ENCODE peak calls at places on chromosomes 16 and 17, in four cellular contexts. L is DMS79 treated with DMSO at 0.1 percent for 48 hours; Q is CD4-positive, alpha-beta T cell; P is T-helper 1 cell. Z is an unnamed sample.

GRCh38 chr17:15978606-15979005 is 20.9 kb downstream of the ZSWIM7 start:
- DNase-seq in L (no peak), Q (no peak), P (no peak), Z (no peak)

GRCh38 chr16:10494343-10495030 is 85.9 kb downstream of the EMP2 start:
- DNase-seq in L (no peak), Q (no peak), P (no peak), Z (no peak)

GRCh38 chr17:73480740-73481139 is 163.5 kb downstream of the SDK2 start:
- DNase-seq in L (no peak), Q (no peak), P (no peak), Z (no peak)

GRCh38 chr17:32323784-32324590 is 18.0 kb downstream of the C17orf75 start:
- DNase-seq in L (no peak), Q (no peak), P (no peak), Z (no peak)

GRCh38 chr17:21240375-21241055 is 12.7 kb downstream of the NATD1 start:
- DNase-seq in L (no peak), Q (no peak), P (no peak), Z (no peak)

GRCh38 chr16:27463741-27464662 is 62.0 kb downstream of the IL21R start:
- DNase-seq in L (no peak), Q (peak), P (no peak), Z (no peak)

GRCh38 chr16:67767953-67768352 is 38.4 kb downstream of the RANBP10 start:
- DNase-seq in L (no peak), Q (no peak), P (no peak), Z (no peak)

GRCh38 chr16:17211797-17212196 is 259.0 kb downstream of the XYLT1 start:
- DNase-seq in L (no peak), Q (peak), P (no peak), Z (peak)

GRCh38 chr16:35182043-35182677 is 1722.7 kb downstream of the TP53TG3F start:
- DNase-seq in L (no peak), Q (no peak), P (no peak), Z (no peak)

GRCh38 chr17:77385750-77386501 is 245.2 kb downstream of the SEC14L1 start:
- DNase-seq in L (no peak), Q (no peak), P (no peak), Z (no peak)

GRCh38 chr16:54585094-54585493 is 298.5 kb upstream of the IRX3 start:
- DNase-seq in L (no peak), Q (no peak), P (no peak), Z (no peak)

GRCh38 chr16:5015351-5015750 is 18.4 kb downstream of the NAGPA start:
- DNase-seq in L (no peak), Q (no peak), P (no peak), Z (no peak)

GRCh38 chr16:11401161-11402050 is 56.1 kb downstream of the RMI2 start:
- DNase-seq in L (no peak), Q (no peak), P (no peak), Z (peak)

GRCh38 chr16:52592778-52593177 is 45.8 kb upstream of the TOX3 start:
- DNase-seq in L (no peak), Q (no peak), P (no peak), Z (no peak)

Z was measured in NCI-H1105 treated with DMSO at 0.1 percent for 48 hours.